ENCODE peak calls at places on chromosome 13, in ten cellular contexts. O, G, F, W, N, I, Y, D, L and J are unnamed samples.

GRCh38 chr13:25806304-25806974 is 245.4 kb downstream of the SHISA2 start:
- DNase-seq in O (no peak), G (no peak), F (no peak), W (no peak), N (no peak), I (peak), Y (peak), D (peak), L (no peak), J (peak)

GRCh38 chr13:93736111-93736510 is 509.5 kb downstream of the GPC6 start:
- DNase-seq in O (no peak), G (no peak), F (no peak), W (no peak), N (no peak), I (no peak), Y (peak), D (no peak), L (no peak), J (no peak)

GRCh38 chr13:77460195-77460594 is 75.3 kb upstream of the SCEL start:
- DNase-seq in O (no peak), G (no peak), F (no peak), W (no peak), N (no peak), I (no peak), Y (no peak), D (no peak), L (no peak), J (no peak)

GRCh38 chr13:106230450-106230849 is 305.0 kb downstream of the EFNB2 start:
- DNase-seq in O (no peak), G (no peak), F (no peak), W (no peak), N (no peak), I (peak), Y (peak), D (no peak), L (peak), J (peak)

GRCh38 chr13:48125794-48126228 is 30.9 kb upstream of the MED4 start:
- DNase-seq in O (no peak), G (no peak), F (no peak), W (no peak), N (no peak), I (peak), Y (peak), D (no peak), L (no peak), J (peak)

GRCh38 chr13:31957772-31958171 is 73.8 kb upstream of the FRY start:
- DNase-seq in O (no peak), G (no peak), F (no peak), W (no peak), N (no peak), I (no peak), Y (no peak), D (no peak), L (no peak), J (no peak)

GRCh38 chr13:26386026-26386425 is 132.1 kb downstream of the CDK8 start:
- DNase-seq in O (no peak), G (no peak), F (no peak), W (no peak), N (no peak), I (no peak), Y (no peak), D (no peak), L (no peak), J (peak)

GRCh38 chr13:91805605-91806004 is 407.2 kb downstream of the GPC5 start:
- DNase-seq in O (no peak), G (no peak), F (no peak), W (no peak), N (no peak), I (peak), Y (no peak), D (no peak), L (no peak), J (peak)

GRCh38 chr13:40210865-40211585 is 455.4 kb downstream of the FOXO1 start:
- DNase-seq in O (no peak), G (no peak), F (no peak), W (no peak), N (no peak), I (no peak), Y (no peak), D (no peak), L (no peak), J (no peak)